ENCODE peak calls at places on chromosomes 12 and 14, in ten cellular contexts. F is A549, M is heart left ventricle, O is HCT116, D is upper lobe of left lung, A is HepG2, R is IMR-90, Q is body of pancreas, K is GM12878, T is right lobe of liver. S is an unnamed sample.

GRCh38 chr14:79598339-79598738 is 613.0 kb downstream of the DIO2 start:
- ATAC-seq in F (no peak), M (no peak), O (no peak), D (no peak), A (no peak), R (peak; percentile 70), Q (no peak), K (no peak), T (no peak), S (no peak)

GRCh38 chr14:94623856-94624499 is 11.8 kb downstream of the SERPINA3 start:
- ATAC-seq in F (no peak), M (no peak), O (no peak), D (no peak), A (peak; percentile 7), R (no peak), Q (peak; percentile 20), K (no peak), T (no peak), S (no peak)

GRCh38 chr14:102512713-102513373 is 3.3 kb upstream of the ANKRD9 start:
- ATAC-seq in F (no peak), M (no peak), O (no peak), D (no peak), A (no peak), R (no peak), Q (no peak), K (no peak), T (no peak), S (no peak)

GRCh38 chr14:92994131-92994676 is 71.3 kb downstream of the CHGA start:
- ATAC-seq in F (no peak), M (peak; percentile 1), O (no peak), D (no peak), A (no peak), R (no peak), Q (no peak), K (no peak), T (no peak), S (no peak)

GRCh38 chr14:71262466-71262865 is 355.2 kb downstream of the PCNX1 start:
- ATAC-seq in F (no peak), M (no peak), O (no peak), D (no peak), A (no peak), R (no peak), Q (no peak), K (no peak), T (no peak), S (no peak)

GRCh38 chr12:40192704-40193255 is 32.0 kb upstream of the LRRK2 start:
- ATAC-seq in F (no peak), M (no peak), O (no peak), D (no peak), A (no peak), R (no peak), Q (no peak), K (peak; percentile 99), T (peak; percentile 10), S (no peak)

GRCh38 chr14:57846631-57847030 is 19.3 kb downstream of the SLC35F4 start:
- ATAC-seq in F (no peak), M (no peak), O (no peak), D (peak; percentile 61), A (no peak), R (no peak), Q (no peak), K (no peak), T (no peak), S (no peak)

GRCh38 chr12:110370732-110371141 is 32.8 kb downstream of the ANAPC7 start:
- ATAC-seq in F (peak; percentile 14), M (no peak), O (peak; percentile 13), D (no peak), A (peak; percentile 11), R (no peak), Q (no peak), K (peak; percentile 5), T (no peak), S (no peak)

DNA sequence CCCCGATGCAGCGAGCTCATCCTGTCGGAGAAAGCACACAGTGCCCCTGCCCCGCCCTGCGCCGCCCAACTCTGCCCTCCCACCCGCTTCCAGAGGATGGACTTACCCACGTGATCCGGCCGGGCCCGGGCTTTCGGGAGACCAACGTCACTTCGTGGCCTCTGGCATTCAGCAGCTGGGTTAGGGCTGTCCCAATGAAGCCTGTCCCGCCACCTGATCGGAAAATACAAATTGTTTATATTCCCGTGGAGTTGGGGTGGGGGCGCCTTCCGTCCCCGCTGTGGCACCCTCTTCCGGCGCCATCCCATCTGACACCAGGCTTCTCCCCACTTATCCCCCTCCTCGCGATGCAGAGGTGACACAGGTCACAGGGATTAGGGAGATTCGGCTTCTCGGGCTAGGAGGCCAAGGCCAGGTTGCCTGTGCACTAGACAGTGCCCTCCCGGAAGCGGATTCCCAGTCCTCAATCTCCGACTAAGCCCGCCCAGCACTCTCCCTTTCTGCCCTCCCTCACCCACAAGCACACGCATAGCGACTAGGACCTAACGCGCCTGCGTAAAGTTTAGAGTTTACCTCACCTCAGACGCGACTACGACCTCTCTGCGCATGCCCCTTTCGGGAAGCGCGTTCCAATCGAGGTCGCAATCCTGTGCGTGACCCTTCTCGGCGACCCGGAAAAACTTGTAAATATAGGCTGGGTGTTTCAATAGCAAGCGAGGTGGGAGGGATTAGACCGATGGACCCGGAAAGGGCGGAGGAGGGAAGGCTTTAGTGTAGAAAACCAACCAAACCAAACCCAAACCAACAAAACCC is at the start of gene SDR39U1:
- ATAC-seq in F (peak; percentile 87), M (peak; percentile 94), O (peak; percentile 88), D (peak; percentile 97), A (peak; percentile 91), R (peak; percentile 92), Q (peak; percentile 98), K (peak; percentile 93), T (peak; percentile 94), S (peak; percentile 97)
- TF ChIP-seq POLR2A in F (peak; percentile 85), M (peak; percentile 90), O (peak; percentile 88), D (peak; percentile 78), A (peak; percentile 98), R (peak; percentile 92), Q (peak; percentile 98), K (peak; percentile 90), T (peak; percentile 96), S (peak; percentile 78)

DNA sequence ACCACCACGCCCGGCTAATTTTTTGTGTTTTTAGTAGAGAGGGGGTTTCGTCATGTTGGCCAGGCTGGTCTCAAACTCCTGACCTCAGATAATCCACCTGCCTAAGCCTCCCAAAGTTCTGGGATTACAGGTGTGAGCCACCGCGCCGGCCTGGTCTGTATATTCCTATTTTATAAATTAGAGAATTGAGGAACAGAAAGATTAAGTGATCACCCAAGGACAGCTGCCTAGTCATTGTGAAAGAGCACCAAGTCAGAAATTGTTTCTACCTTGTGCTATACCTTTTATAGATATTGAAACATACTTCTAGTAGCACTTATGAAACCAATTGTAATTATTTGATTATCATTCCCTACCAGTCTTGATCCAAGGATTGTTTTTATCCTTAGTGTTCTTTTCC is 1.9 kb downstream of the KNTC1 start:
- ATAC-seq in F (no peak), M (no peak), O (no peak), D (no peak), A (no peak), R (no peak), Q (no peak), K (peak; percentile 34), T (no peak), S (no peak)
- TF ChIP-seq POLR2A in F (no peak), M (no peak), O (no peak), D (no peak), A (no peak), R (no peak), Q (no peak), K (no peak), T (no peak), S (no peak)

DNA sequence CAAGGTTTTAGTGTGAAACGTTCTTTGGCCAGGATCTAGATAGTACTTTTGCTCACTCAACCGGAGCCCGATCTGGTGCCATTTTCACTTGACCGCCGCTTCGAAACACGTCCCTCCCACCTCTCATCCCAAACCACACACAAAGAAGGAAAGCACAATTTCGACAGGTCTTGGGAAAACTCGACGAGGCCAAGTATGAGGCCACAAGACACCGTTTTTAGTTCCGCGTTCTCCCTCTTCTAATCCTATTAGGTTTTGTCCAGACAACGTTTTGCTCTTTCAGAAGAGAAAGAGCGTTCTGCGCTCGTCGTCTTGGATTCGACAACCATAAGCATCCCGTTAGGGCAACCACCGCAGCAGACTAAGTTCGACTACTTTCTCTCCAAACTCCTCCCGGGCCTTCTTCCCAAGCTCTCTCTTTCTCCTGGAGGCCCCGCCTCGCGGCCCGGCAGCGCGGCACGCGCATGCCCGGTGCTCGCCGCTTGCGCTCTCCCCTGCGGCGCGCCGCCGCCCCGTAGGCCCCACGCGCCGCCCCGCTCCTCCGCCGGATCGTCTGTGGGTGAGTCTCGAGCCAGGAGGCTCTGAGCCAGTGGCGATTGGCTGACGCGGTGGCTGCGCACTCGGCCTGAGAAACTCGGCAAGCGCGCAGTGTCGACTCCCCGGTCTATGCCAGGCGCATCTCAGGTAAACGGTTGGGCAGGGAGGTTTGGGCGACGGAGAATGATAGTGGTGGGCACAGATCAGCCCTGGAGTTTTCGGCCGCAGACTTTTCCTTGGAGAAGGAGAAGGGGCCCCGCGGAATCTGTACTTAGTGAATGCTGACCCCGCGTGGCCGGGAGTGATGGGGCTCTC is at the start of gene MIPOL1:
- ATAC-seq in F (peak; percentile 97), M (peak; percentile 100), O (peak; percentile 97), D (peak; percentile 100), A (peak; percentile 97), R (peak; percentile 98), Q (peak; percentile 99), K (no peak), T (peak; percentile 99), S (peak; percentile 99)
- TF ChIP-seq POLR2A in F (peak; percentile 75), M (peak; percentile 54), O (peak; percentile 93), D (peak; percentile 38), A (peak; percentile 83), R (peak; percentile 83), Q (peak; percentile 71), K (no peak), T (peak; percentile 63), S (peak; percentile 47)

GRCh38 chr12:66189476-66189823 is 436 bp downstream of the IRAK3 start:
- ATAC-seq in F (no peak), M (no peak), O (no peak), D (no peak), A (no peak), R (no peak), Q (no peak), K (no peak), T (no peak), S (peak; percentile 48)

GRCh38 chr12:66187822-66188221 is 1.2 kb upstream of the IRAK3 start:
- ATAC-seq in F (no peak), M (no peak), O (no peak), D (peak; percentile 7), A (no peak), R (no peak), Q (no peak), K (no peak), T (no peak), S (no peak)

GRCh38 chr12:66190519-66191406 is 1.7 kb downstream of the IRAK3 start:
- ATAC-seq in F (no peak), M (no peak), O (no peak), D (peak; percentile 4), A (no peak), R (no peak), Q (no peak), K (peak; percentile 53), T (no peak), S (no peak)

GRCh38 chr12:66187016-66187415 is 2.0 kb upstream of the IRAK3 start:
- ATAC-seq in F (no peak), M (no peak), O (no peak), D (no peak), A (no peak), R (no peak), Q (no peak), K (no peak), T (no peak), S (no peak)

DNA sequence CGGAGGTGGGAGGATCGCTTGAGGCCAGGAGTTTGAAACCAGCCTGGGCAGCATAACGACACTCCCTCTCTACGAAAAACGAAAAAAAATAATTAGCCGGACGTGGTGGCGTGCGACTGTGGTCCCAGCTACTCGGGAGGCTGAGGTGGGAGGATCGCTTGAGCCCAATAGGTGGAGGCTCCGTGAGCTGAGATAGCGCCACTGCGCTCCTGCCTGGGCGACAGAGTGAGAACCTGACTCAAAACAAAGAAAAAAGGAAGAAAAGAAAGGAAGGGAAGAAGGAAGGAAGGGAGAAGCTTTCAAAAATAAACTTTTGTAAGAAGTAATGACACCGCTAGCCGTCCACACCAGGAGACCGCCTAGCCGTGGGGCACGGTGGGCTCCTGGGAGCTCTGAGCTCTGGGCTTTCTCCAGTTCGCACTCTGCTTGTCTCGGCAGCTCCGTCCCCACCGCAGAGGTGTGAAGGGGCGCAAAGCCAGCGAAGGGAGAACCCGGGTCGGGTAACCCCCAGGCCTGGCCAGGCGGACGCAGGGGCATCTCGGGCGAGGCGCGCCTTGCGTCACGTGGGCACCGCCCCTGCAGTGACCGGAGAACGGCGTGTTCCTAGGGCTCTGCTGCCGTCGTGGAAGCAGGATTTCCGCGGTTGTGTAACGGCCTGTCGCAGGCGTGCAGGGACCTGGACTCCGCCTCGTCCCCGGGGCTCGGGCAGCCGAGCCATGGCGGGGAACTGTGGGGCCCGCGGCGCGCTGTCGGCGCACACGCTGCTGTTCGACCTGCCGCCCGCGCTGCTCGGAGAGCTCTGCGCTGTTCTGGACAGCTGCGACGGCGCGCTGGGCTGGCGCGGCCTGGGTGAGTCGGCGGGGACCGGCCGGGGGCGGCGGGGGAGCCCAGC is at the start of gene IRAK3:
- ATAC-seq in F (peak; percentile 78), M (peak; percentile 98), O (no peak), D (peak; percentile 96), A (no peak), R (peak; percentile 86), Q (peak; percentile 79), K (peak; percentile 79), T (peak; percentile 88), S (peak; percentile 95)
- TF ChIP-seq POLR2A in F (no peak), M (peak; percentile 87), O (no peak), D (peak; percentile 95), A (no peak), R (no peak), Q (peak; percentile 51), K (peak; percentile 76), T (peak; percentile 91), S (peak; percentile 90)

S was measured in gastroesophageal sphincter.